ENCODE peak calls at places on chromosomes 11 and 22, in six cellular contexts. V, T, R, K, M and W are unnamed samples.

GRCh38 chr11:17604913-17605230 is 57.8 kb downstream of the OTOG start:
- DNase-seq in K (peak), R (no peak), M (no peak), V (no peak), T (no peak), W (peak)

GRCh38 chr11:128484172-128484571 is 103.2 kb downstream of the ETS1 start:
- DNase-seq in R (no peak), V (no peak), T (no peak), M (no peak), K (no peak), W (no peak)

GRCh38 chr11:47348131-47348802 is 4.2 kb downstream of the MYBPC3 start:
- DNase-seq in R (no peak), M (no peak), V (no peak), K (no peak), T (no peak), W (no peak)

GRCh38 chr22:19991395-19991644 is 25.3 kb downstream of the ARVCF start:
- DNase-seq in M (no peak), K (no peak), R (no peak), T (no peak), V (no peak), W (no peak)

GRCh38 chr11:79226136-79226535 is 214.7 kb downstream of the TENM4 start:
- DNase-seq in V (no peak), T (no peak), K (no peak), R (no peak), M (no peak), W (no peak)

GRCh38 chr11:101929516-101929915 is 13.2 kb upstream of the ANGPTL5 start:
- DNase-seq in V (no peak), R (no peak), T (no peak), M (no peak), K (no peak), W (no peak)

GRCh38 chr11:125387991-125388390 is 108.1 kb downstream of the FEZ1 start:
- DNase-seq in M (no peak), V (no peak), T (no peak), R (no peak), K (no peak), W (no peak)

GRCh38 chr11:10975287-10975721 is 117.5 kb upstream of the ZBED5 start:
- DNase-seq in R (no peak), M (no peak), K (no peak), V (no peak), T (no peak), W (no peak)

GRCh38 chr22:27798526-27799333 is 2.8 kb downstream of the MN1 start:
- DNase-seq in V (no peak), T (no peak), M (no peak), K (no peak), R (no peak), W (no peak)

GRCh38 chr11:97739892-97740782 is 1280.6 kb upstream of the CNTN5 start:
- DNase-seq in K (no peak), T (peak), M (no peak), R (no peak), V (no peak), W (no peak)

GRCh38 chr11:4071828-4072421 is 22.7 kb upstream of the RRM1 start:
- DNase-seq in R (peak), T (no peak), K (no peak), V (no peak), M (no peak), W (no peak)

GRCh38 chr22:20999350-21000214 is 2.3 kb downstream of the THAP7 start:
- DNase-seq in R (no peak), M (no peak), T (no peak), K (no peak), V (no peak), W (no peak)

GRCh38 chr22:20998411-20999336 is 3.2 kb downstream of the THAP7 start:
- DNase-seq in R (no peak), V (no peak), M (no peak), T (no peak), K (no peak), W (no peak)

GRCh38 chr22:21000215-21000986 is 1.5 kb downstream of the THAP7 start:
- DNase-seq in V (no peak), R (no peak), K (no peak), T (no peak), M (no peak), W (no peak)

GRCh38 chr22:21001601-21002325 is at the start of gene THAP7:
- DNase-seq in T (peak), V (peak), K (peak), R (peak), M (peak), W (peak)

DNA sequence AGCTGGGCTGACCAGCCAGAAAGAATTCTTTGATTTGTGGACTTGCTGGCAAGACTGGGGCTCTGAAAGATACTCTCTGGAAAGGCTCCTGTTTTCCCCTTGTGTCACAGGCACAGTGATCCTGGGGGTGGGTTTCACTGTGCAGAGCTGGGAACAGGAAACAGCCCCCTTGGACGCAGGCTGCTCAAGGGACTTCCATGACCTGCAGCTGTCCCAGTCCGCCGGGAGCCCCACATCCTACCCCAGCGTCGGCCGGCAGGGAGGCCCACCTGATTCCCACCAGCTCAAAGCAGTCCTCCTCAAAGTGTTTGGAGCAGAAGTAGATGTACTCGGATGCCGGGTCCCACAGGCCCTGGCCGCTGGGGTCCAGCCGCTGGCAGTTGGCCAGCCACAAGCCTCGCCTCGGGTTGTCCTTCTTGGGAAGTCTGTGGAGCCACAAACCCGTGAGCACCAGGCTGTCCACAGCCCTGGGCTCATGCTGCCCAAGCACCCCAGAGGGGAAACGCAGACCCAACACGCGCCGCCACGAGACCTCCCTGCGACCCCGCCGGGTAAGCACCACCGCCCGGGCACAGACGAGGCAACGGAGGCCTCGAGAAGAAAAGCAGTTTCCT is 824 bp downstream of the THAP7 start:
- DNase-seq in M (no peak), T (peak), R (no peak), V (no peak), K (no peak), W (no peak)
- TF ChIP-seq POLR2AphosphoS5 in M (no peak), T (no peak), R (no peak), V (no peak), K (no peak), W (no peak)

DNA sequence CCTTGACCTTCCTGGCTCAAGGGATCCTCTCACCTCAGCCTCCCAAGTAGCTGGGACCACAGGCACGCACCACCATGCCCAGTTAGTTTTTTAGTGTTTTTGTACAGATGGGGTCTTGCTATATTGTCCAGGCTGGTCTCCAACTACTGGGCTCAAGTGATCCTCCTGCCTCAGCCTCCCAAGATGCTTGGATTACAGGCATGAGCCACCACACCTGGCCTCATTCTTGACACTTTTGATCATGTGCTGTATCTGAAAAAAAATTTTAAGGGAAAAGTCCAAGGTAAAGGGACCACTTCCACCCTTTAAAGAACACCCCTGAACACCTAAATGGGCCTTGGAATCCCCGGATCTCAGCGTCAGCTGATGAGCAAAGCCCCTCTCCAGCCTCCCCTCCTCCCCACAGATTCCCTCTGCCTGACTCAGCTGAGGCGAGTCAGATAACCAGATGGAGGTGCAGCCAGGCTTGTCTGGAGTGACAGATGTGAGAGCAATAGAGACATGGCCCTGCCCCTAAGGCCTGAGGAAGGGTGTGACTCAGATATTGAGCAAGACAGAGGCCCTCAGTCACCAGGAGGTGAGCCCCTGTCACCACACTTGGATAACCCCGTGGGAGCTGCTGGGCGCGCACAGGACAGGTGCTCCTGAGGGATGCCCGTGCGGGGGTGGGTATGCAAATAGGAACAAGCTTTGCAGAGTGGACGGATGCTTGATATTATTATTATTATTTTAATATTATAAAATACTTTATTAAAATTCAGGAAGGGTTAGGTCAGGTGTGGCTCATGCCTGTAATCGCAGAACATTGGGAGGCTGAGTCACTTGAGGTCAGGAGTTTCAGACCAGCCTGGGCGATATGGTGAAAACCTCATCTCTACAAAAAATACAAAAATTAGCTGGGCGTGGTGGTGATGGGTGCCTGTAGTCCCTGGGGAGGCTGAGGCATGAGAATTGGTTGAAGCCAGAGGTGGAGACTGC is 5.0 kb upstream of the CCDC88B start:
- DNase-seq in K (peak), M (no peak), T (peak), V (peak), R (peak), W (no peak)
- TF ChIP-seq POLR2AphosphoS5 in K (no peak), M (peak), T (peak), V (peak), R (peak), W (no peak)

DNA sequence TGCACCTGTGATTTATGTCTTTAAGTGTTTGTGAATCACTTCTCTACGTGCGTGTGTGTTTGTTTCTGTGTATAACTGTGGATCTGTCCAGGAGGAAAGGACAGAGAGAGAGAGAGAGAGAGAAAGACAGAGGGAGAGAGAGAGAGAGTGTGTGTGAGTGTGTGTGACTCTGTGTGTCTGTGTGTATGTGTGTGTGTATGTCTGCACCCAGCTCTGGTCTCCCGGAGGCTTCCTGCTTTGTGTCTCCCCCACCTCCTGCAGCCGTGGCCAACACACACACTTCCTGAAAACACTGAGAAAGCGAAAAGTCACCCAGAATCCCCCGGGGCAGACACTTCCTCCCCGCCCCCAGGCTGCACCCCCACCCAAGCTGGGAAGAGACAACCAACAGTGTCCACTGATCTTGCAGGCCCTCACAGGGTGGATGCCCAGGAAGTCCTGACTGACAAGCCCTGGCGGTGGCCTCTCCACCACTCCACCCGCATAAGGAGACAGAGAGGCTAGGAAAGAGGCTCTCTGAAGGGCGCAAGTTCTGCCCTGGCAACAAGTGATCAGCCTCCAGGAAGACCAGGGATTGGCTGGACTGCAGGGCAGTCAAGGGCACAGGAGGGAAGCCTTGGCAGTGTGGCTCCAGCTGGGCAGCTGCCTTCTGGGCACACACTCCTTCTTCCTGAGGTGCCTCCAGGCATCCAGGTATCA is 30.0 kb downstream of the ARAP1 start:
- DNase-seq in R (peak), K (peak), V (peak), M (peak), T (peak), W (peak)
- TF ChIP-seq POLR2AphosphoS5 in R (no peak), K (peak), V (peak), M (peak), T (peak), W (peak)

GRCh38 chr11:70670684-70671034 is 272.3 kb downstream of the CTTN start:
- DNase-seq in M (no peak), K (no peak), V (no peak), T (no peak), R (no peak), W (no peak)
- TF ChIP-seq POLR2AphosphoS5 in M (no peak), K (no peak), V (no peak), T (no peak), R (no peak), W (no peak)

GRCh38 chr11:118792642-118793124 is 1.7 kb upstream of the DDX6 start:
- DNase-seq in K (peak), T (peak), V (peak), R (peak), M (peak), W (peak)

GRCh38 chr11:118791961-118792578 is 1.1 kb upstream of the DDX6 start:
- DNase-seq in M (peak), V (no peak), T (no peak), R (peak), K (peak), W (no peak)

GRCh38 chr11:118789501-118790356 is 1.2 kb downstream of the DDX6 start:
- DNase-seq in K (no peak), V (no peak), M (peak), T (peak), R (peak), W (no peak)

GRCh38 chr11:118790357-118791014 is 478 bp downstream of the DDX6 start:
- DNase-seq in M (peak), T (peak), K (peak), V (no peak), R (peak), W (peak)

GRCh38 chr11:118791015-118791960 is at the start of gene DDX6:
- DNase-seq in V (peak), T (peak), K (peak), R (peak), M (peak), W (peak)
- TF ChIP-seq POLR2AphosphoS5 in V (peak), T (peak), K (peak), R (peak), M (peak), W (peak)

GRCh38 chr22:31173386-31174145 is 13.6 kb downstream of the RNF185 start:
- DNase-seq in V (no peak), R (no peak), T (peak), K (no peak), M (no peak), W (no peak)
- TF ChIP-seq POLR2AphosphoS5 in V (no peak), R (no peak), T (no peak), K (no peak), M (no peak), W (peak)